ENCODE peak calls at places on chromosomes 7 and 10, in five cellular contexts. Y is HEK293T, S is H9, Q is skeletal muscle cell, G is GM23248. F is an unnamed sample.
A peak's percentile ranks its signal among the peaks of the same experiment; 100 is the strongest.

GRCh38 chr7:23712368-23713284 is 2.6 kb downstream of the STK31 start:
- DNase-seq in Y (peak; percentile 44), S (no peak), Q (peak; percentile 30), G (peak; percentile 84), F (no peak)

GRCh38 chr10:70551491-70551890 is 51.0 kb downstream of the PRF1 start:
- DNase-seq in Y (no peak), S (no peak), Q (no peak), G (no peak), F (no peak)

GRCh38 chr7:107918948-107919347 is 28.0 kb downstream of the DLD start:
- DNase-seq in Y (no peak), S (no peak), Q (no peak), G (no peak), F (no peak)

GRCh38 chr10:18880530-18880929 is 168.1 kb upstream of the MALRD1 start:
- DNase-seq in Y (no peak), S (peak; percentile 64), Q (no peak), G (no peak), F (no peak)

GRCh38 chr7:40711706-40712105 is 576.9 kb downstream of the SUGCT start:
- DNase-seq in Y (no peak), S (no peak), Q (no peak), G (no peak), F (no peak)

GRCh38 chr7:81990395-81990794 is 220.5 kb upstream of the HGF start:
- DNase-seq in Y (no peak), S (no peak), Q (peak; percentile 34), G (peak; percentile 71), F (no peak)

GRCh38 chr10:71212249-71213126 is at the start of gene UNC5B:
- DNase-seq in Y (peak; percentile 88), S (peak; percentile 87), Q (peak; percentile 72), G (peak; percentile 93), F (peak; percentile 96)

GRCh38 chr10:70323697-70324340 is 40.0 kb upstream of the NPFFR1 start:
- DNase-seq in Y (no peak), S (peak; percentile 73), Q (no peak), G (no peak), F (no peak)

GRCh38 chr7:158394936-158395335 is 192.7 kb downstream of the PTPRN2 start:
- DNase-seq in Y (peak; percentile 71), S (peak; percentile 82), Q (no peak), G (no peak), F (no peak)

GRCh38 chr10:74906631-74907030 is 80.2 kb downstream of the KAT6B start:
- DNase-seq in Y (no peak), S (no peak), Q (no peak), G (no peak), F (no peak)

GRCh38 chr7:23864984-23865383 is 155.0 kb downstream of the STK31 start:
- DNase-seq in Y (no peak), S (no peak), Q (peak; percentile 53), G (peak; percentile 77), F (no peak)

GRCh38 chr10:131928248-131929095 is 27.7 kb downstream of the PPP2R2D start:
- DNase-seq in Y (no peak), S (no peak), Q (peak; percentile 27), G (no peak), F (no peak)

GRCh38 chr10:32692174-32692573 is 246.2 kb downstream of the CCDC7 start:
- DNase-seq in Y (no peak), S (no peak), Q (peak; percentile 56), G (peak; percentile 86), F (no peak)

GRCh38 chr10:125149278-125150047 is 10.9 kb downstream of the CTBP2 start:
- DNase-seq in Y (no peak), S (peak; percentile 50), Q (no peak), G (peak; percentile 90), F (no peak)

GRCh38 chr10:48324580-48324979 is 18.1 kb downstream of the MAPK8 start:
- DNase-seq in Y (no peak), S (no peak), Q (no peak), G (no peak), F (no peak)

GRCh38 chr7:29622335-29623265 is 59.0 kb downstream of the PRR15 start:
- DNase-seq in Y (no peak), S (no peak), Q (peak; percentile 92), G (peak; percentile 98), F (no peak)

F was measured in mesenteric fat pad.